ENCODE peak calls at places on chromosomes 11 and 22, in four cellular contexts. M is neural progenitor cell, B is thoracic aorta, W is keratinocyte. K is an unnamed sample.

GRCh38 chr11:108793611-108794010 is 128.7 kb downstream of the DDX10 start:
- DNase-seq in M (no peak), B (no peak), W (no peak), K (no peak)

GRCh38 chr11:64764753-64765152 is 5.0 kb upstream of the PYGM start:
- DNase-seq in M (no peak), B (no peak), W (no peak), K (no peak)

GRCh38 chr22:35380537-35381423 is at the start of gene HMOX1:
- DNase-seq in M (peak; percentile 91), B (peak; percentile 86), W (no peak), K (peak; percentile 98)

GRCh38 chr11:17165247-17165890 is 42.4 kb downstream of the PIK3C2A start:
- DNase-seq in M (no peak), B (no peak), W (no peak), K (no peak)

GRCh38 chr11:78560066-78560597 is 14.5 kb downstream of the NARS2 start:
- DNase-seq in M (no peak), B (no peak), W (no peak), K (no peak)

GRCh38 chr22:45226681-45227186 is 14.0 kb downstream of the KIAA0930 start:
- DNase-seq in M (no peak), B (no peak), W (no peak), K (no peak)

GRCh38 chr11:2898366-2899079 is 12.9 kb upstream of the CDKN1C start:
- DNase-seq in M (no peak), B (no peak), W (no peak), K (peak; percentile 94)

GRCh38 chr11:56700242-56700918 is 1.5 kb downstream of the OR9G1 start:
- DNase-seq in M (no peak), B (no peak), W (no peak), K (no peak)

GRCh38 chr11:45661417-45662055 is 3.9 kb downstream of the CHST1 start:
- DNase-seq in M (no peak), B (no peak), W (no peak), K (no peak)

GRCh38 chr22:16932577-16932976 is 75.4 kb downstream of the GAB4 start:
- DNase-seq in M (no peak), B (no peak), W (no peak), K (no peak)
- TF ChIP-seq CTCF in M (no peak), B (no peak), W (no peak), K (no peak)

GRCh38 chr22:38489561-38490133 is 16.5 kb downstream of the DDX17 start:
- DNase-seq in M (no peak), B (no peak), W (no peak), K (no peak)

GRCh38 chr22:38491707-38492348 is 14.3 kb downstream of the DDX17 start:
- DNase-seq in M (no peak), B (no peak), W (no peak), K (no peak)

GRCh38 chr22:38489142-38489541 is 17.0 kb downstream of the DDX17 start:
- DNase-seq in M (no peak), B (no peak), W (no peak), K (no peak)

GRCh38 chr22:38490475-38490874 is 15.6 kb downstream of the DDX17 start:
- DNase-seq in M (no peak), B (no peak), W (no peak), K (no peak)

DNA sequence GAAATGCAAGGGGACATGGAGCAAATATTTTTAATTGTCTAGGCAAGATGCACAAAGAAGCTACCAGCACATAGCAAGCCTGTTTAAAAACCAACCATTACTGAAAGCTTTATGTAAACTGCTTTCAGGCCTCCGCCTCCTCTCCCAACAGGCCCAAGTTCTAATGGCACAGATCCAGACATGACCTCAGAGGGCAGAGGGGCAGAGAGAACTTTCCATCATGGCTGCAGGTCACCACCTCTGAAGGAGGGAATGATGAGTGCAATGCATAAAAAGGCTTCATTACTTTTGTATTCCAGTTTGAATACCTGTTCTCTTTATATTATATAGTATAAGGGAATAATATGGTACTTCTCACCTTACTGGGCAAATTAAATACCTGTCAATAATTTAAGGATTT is 15.2 kb downstream of the DDX17 start:
- DNase-seq in M (no peak), B (no peak), W (no peak), K (no peak)
- H3K27ac ChIP-seq in M (peak overlapping the region; percentile 23), B (peak overlapping the region; percentile 46), W (no peak overlapping the region), K (peak overlapping the region; percentile 73)

GRCh38 chr11:19800714-19801519 is 88.3 kb downstream of the NAV2 start:
- DNase-seq in M (no peak), B (no peak), W (no peak), K (no peak)
- TF ChIP-seq CTCF in M (peak; percentile 41), B (no peak), W (no peak), K (no peak)

DNA sequence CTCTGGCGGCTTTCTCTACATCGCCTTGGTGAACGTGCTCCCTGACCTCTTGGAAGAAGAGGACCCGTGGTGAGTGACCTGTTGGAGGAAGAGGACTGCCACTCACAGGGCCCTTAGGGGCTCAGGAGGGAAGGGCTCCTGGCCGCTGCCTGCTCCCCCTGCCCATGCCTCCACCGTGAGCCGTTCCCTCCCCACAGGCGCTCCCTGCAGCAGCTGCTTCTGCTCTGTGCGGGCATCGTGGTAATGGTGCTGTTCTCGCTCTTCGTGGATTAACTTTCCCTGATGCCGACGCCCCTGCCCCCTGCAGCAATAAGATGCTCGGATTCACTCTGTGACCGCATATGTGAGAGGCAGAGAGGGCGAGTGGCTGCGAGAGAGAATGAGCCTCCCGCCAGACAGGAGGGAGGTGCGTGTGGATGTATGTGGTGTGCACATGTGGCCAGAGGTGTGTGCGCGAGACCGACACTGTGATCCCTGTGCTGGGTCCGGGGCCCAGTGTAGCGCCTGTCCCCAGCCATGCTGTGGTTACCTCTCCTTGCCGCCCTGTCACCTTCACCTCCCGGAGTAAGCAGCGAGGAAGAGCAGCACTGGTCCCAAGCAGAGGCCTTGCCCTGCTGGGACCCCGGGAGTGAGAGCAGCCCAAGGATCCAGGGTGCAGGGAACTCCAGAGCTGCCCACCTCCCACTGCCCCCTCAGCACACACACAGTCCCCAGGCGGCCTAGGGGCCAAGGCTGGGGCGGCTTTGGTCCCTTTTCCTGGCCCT is 6.9 kb downstream of the SLC39A13 start:
- DNase-seq in M (peak; percentile 0), B (no peak), W (no peak), K (no peak)
- H3K27ac ChIP-seq in M (no peak overlapping the region), B (peak overlapping the region; percentile 91), W (peak overlapping the region; percentile 34), K (peak overlapping the region; percentile 88)

K was measured in esophagus muscularis mucosa.